ENCODE peak calls at places on chromosome 2, in five cellular contexts. One of them, this sample, is unnamed. For H3K27me3, the result is how much of the 10 kb centered on the place peaks cover.

GRCh38 chr2:42238644-42239288 is 69.6 kb downstream of the EML4 start:
- DNase-seq in right cardiac atrium: no peak
- DNase-seq in mesenchymal stem cell: peak
- DNase-seq in spleen: no peak
- DNase-seq in Peyer's patch: peak
- DNase-seq in this sample: no peak

GRCh38 chr2:231100990-231101389 is 23.9 kb downstream of the HTR2B start:
- DNase-seq in right cardiac atrium: no peak
- DNase-seq in mesenchymal stem cell: no peak
- DNase-seq in spleen: no peak
- DNase-seq in Peyer's patch: no peak
- DNase-seq in this sample: no peak

GRCh38 chr2:1755436-1756191 is 11.3 kb upstream of the PXDN start:
- DNase-seq in right cardiac atrium: no peak
- DNase-seq in mesenchymal stem cell: peak
- DNase-seq in spleen: peak
- DNase-seq in Peyer's patch: no peak
- DNase-seq in this sample: no peak

GRCh38 chr2:169361706-169362345 is 508 bp downstream of the LRP2 start:
- DNase-seq in right cardiac atrium: peak
- DNase-seq in mesenchymal stem cell: peak
- DNase-seq in spleen: peak
- DNase-seq in Peyer's patch: no peak
- DNase-seq in this sample: no peak

GRCh38 chr2:218217366-218218309 is 649 bp downstream of the ARPC2 start:
- DNase-seq in right cardiac atrium: peak
- DNase-seq in mesenchymal stem cell: peak
- DNase-seq in spleen: peak
- DNase-seq in Peyer's patch: peak
- DNase-seq in this sample: no peak

GRCh38 chr2:7950035-7950612 is 731.7 kb upstream of the ID2 start:
- DNase-seq in right cardiac atrium: no peak
- DNase-seq in mesenchymal stem cell: no peak
- DNase-seq in spleen: no peak
- DNase-seq in Peyer's patch: no peak
- DNase-seq in this sample: no peak

GRCh38 chr2:20172273-20173052 is 52.5 kb downstream of the SDC1 start:
- DNase-seq in right cardiac atrium: peak
- DNase-seq in mesenchymal stem cell: no peak
- DNase-seq in spleen: peak
- DNase-seq in Peyer's patch: no peak
- DNase-seq in this sample: no peak

GRCh38 chr2:146301287-146301686 is 1543.5 kb upstream of the ACVR2A start:
- DNase-seq in right cardiac atrium: no peak
- DNase-seq in mesenchymal stem cell: no peak
- DNase-seq in spleen: no peak
- DNase-seq in Peyer's patch: no peak
- DNase-seq in this sample: no peak

GRCh38 chr2:131120815-131121317 is 15.7 kb downstream of the PLEKHB2 start:
- DNase-seq in right cardiac atrium: no peak
- DNase-seq in mesenchymal stem cell: no peak
- DNase-seq in spleen: no peak
- DNase-seq in Peyer's patch: no peak
- DNase-seq in this sample: no peak

GRCh38 chr2:233434666-233435375 is 80.5 kb downstream of the DGKD start:
- DNase-seq in right cardiac atrium: no peak
- DNase-seq in mesenchymal stem cell: no peak
- DNase-seq in spleen: peak
- DNase-seq in Peyer's patch: no peak
- DNase-seq in this sample: no peak

GRCh38 chr2:44102790-44103642 is 65.7 kb upstream of the PPM1B start:
- DNase-seq in right cardiac atrium: no peak
- DNase-seq in mesenchymal stem cell: no peak
- DNase-seq in spleen: no peak
- DNase-seq in Peyer's patch: no peak
- DNase-seq in this sample: no peak

GRCh38 chr2:169509230-169509917 is at the start of gene KLHL41:
- DNase-seq in right cardiac atrium: no peak
- DNase-seq in mesenchymal stem cell: no peak
- DNase-seq in spleen: no peak
- DNase-seq in Peyer's patch: no peak
- DNase-seq in this sample: no peak

GRCh38 chr2:209640358-209640757 is 131.3 kb upstream of the UNC80 start:
- DNase-seq in right cardiac atrium: no peak
- DNase-seq in mesenchymal stem cell: no peak
- DNase-seq in spleen: no peak
- DNase-seq in Peyer's patch: no peak
- DNase-seq in this sample: no peak

GRCh38 chr2:205754924-205755321 is 72.6 kb downstream of the NRP2 start:
- DNase-seq in right cardiac atrium: no peak
- DNase-seq in mesenchymal stem cell: peak
- DNase-seq in spleen: no peak
- DNase-seq in Peyer's patch: no peak
- DNase-seq in this sample: no peak

GRCh38 chr2:151878655-151879563 is 50.7 kb upstream of the ARL5A start:
- DNase-seq in right cardiac atrium: no peak
- DNase-seq in mesenchymal stem cell: peak
- DNase-seq in spleen: no peak
- DNase-seq in Peyer's patch: no peak
- DNase-seq in this sample: no peak

GRCh38 chr2:176095421-176095820 is 2.9 kb downstream of the HOXD13 start:
- DNase-seq in right cardiac atrium: no peak
- DNase-seq in mesenchymal stem cell: no peak
- DNase-seq in spleen: no peak
- DNase-seq in Peyer's patch: no peak
- DNase-seq in this sample: no peak

GRCh38 chr2:176096986-176097819 is 2.4 kb upstream of the HOXD12 start:
- DNase-seq in right cardiac atrium: peak
- DNase-seq in mesenchymal stem cell: peak
- DNase-seq in spleen: peak
- DNase-seq in Peyer's patch: peak
- DNase-seq in this sample: no peak

GRCh38 chr2:176094307-176094706 is 1.8 kb downstream of the HOXD13 start:
- DNase-seq in right cardiac atrium: no peak
- DNase-seq in mesenchymal stem cell: no peak
- DNase-seq in spleen: no peak
- DNase-seq in Peyer's patch: no peak
- DNase-seq in this sample: no peak

GRCh38 chr2:176097820-176098365 is 1.7 kb upstream of the HOXD12 start:
- DNase-seq in right cardiac atrium: no peak
- DNase-seq in mesenchymal stem cell: no peak
- DNase-seq in spleen: no peak
- DNase-seq in Peyer's patch: no peak
- DNase-seq in this sample: no peak

GRCh38 chr2:176096243-176096985 is 3.2 kb upstream of the HOXD12 start:
- DNase-seq in right cardiac atrium: no peak
- DNase-seq in mesenchymal stem cell: peak
- DNase-seq in spleen: no peak
- DNase-seq in Peyer's patch: no peak
- DNase-seq in this sample: no peak
- H3K27ac ChIP-seq in right cardiac atrium: no peak
- H3K27ac ChIP-seq in mesenchymal stem cell: no peak
- H3K27ac ChIP-seq in spleen: no peak
- H3K27ac ChIP-seq in Peyer's patch: no peak
- H3K27ac ChIP-seq in this sample: no peak

DNA sequence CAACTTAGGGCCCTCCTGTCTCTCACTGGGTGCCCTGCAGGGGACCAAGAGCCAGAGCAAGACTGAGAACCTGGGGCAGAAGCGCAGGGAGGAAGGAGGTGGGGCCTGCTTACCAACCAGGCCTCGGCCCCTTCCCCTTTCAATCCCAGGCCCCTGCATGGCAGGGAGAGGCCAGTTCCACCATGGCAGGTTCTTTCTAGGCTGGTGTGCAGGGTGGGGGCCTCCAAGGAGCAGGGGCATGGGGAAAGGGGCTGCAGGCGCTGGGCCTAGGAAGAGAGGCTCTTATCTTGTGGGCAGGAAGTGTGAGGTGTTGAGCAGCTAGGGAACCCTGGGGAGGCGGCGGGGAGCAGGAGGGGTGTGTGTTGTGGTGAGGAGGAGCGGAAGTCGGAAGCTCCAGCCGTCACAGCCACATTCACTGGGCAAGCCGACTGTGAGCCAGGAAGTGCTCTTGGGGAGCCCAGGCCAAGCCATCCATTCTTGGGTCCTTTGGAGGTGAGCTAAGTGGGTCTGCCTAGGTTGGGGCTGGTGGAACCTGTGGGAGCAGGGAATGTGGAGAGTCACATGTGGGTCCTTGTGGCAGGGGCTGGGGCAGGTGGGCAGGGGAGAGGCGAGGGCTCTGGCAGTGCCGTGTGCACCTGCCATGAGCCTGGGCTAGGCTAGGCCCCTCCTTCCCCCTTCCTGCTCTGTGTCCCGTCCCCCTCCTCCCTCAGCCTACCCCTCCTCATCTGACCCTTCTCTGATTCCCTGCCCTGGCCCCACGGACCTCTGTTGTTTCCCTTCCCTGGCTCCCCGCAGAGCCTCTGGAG is at the start of gene PSD4:
- DNase-seq in right cardiac atrium: peak
- DNase-seq in mesenchymal stem cell: no peak
- DNase-seq in spleen: peak
- DNase-seq in Peyer's patch: peak
- DNase-seq in this sample: no peak
- H3K4me3 ChIP-seq in right cardiac atrium: no peak
- H3K4me3 ChIP-seq in mesenchymal stem cell: no peak
- H3K4me3 ChIP-seq in spleen: peak
- H3K4me3 ChIP-seq in Peyer's patch: peak
- H3K4me3 ChIP-seq in this sample: peak

GRCh38 chr2:200044453-200044852 is 89.1 kb downstream of the MAIP1 start:
- DNase-seq in right cardiac atrium: no peak
- DNase-seq in mesenchymal stem cell: no peak
- DNase-seq in spleen: no peak
- DNase-seq in Peyer's patch: no peak
- DNase-seq in this sample: no peak
- H3K27me3 ChIP-seq in right cardiac atrium: under half
- H3K27me3 ChIP-seq in mesenchymal stem cell: under half
- H3K27me3 ChIP-seq in spleen: under half
- H3K27me3 ChIP-seq in Peyer's patch: under half
- H3K27me3 ChIP-seq in this sample: under half

GRCh38 chr2:157789933-157790511 is 86.1 kb downstream of the ACVR1 start:
- DNase-seq in right cardiac atrium: peak
- DNase-seq in mesenchymal stem cell: peak
- DNase-seq in spleen: no peak
- DNase-seq in Peyer's patch: no peak
- DNase-seq in this sample: peak
- H3K27ac ChIP-seq in right cardiac atrium: peak
- H3K27ac ChIP-seq in mesenchymal stem cell: no peak
- H3K27ac ChIP-seq in spleen: no peak
- H3K27ac ChIP-seq in Peyer's patch: peak
- H3K27ac ChIP-seq in this sample: peak

DNA sequence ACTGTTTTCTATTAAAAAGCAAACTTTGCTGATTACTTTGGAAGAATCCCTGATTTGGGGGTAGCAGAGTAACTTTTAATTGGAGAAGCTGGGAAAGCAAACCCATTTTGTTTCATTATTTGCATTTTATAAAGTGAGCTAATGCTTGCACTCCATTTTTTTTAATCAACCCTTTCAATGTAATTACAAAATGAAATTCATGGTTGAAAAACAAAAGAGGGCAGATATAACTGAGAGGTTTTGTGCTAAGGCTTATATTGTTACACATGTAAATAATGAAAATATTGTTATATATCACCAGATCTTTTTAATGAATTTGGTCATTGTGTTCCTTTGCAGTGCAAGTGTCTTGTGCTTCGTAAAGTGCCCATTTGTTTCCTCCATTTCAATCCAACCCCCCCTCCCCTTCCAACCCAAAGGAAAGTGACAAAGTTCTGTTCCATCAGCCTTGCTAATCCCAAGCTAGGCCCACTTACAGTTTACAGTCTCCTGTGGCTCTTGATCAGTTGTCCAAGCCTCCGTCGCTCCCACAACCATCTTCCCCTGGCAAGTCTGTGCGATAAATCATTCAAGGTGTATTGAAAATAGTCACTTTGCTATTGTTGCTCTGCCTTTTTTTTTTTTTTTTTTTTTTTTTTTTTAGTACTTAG is 6.4 kb downstream of the POU3F3 start:
- DNase-seq in right cardiac atrium: no peak
- DNase-seq in mesenchymal stem cell: no peak
- DNase-seq in spleen: no peak
- DNase-seq in Peyer's patch: no peak
- DNase-seq in this sample: no peak
- H3K4me3 ChIP-seq in right cardiac atrium: no peak
- H3K4me3 ChIP-seq in mesenchymal stem cell: no peak
- H3K4me3 ChIP-seq in spleen: no peak
- H3K4me3 ChIP-seq in Peyer's patch: no peak
- H3K4me3 ChIP-seq in this sample: no peak

GRCh38 chr2:240799183-240799740 is 20.8 kb downstream of the KIF1A start:
- DNase-seq in right cardiac atrium: no peak
- DNase-seq in mesenchymal stem cell: no peak
- DNase-seq in spleen: no peak
- DNase-seq in Peyer's patch: no peak
- DNase-seq in this sample: no peak

GRCh38 chr2:240797914-240798313 is 22.1 kb downstream of the KIF1A start:
- DNase-seq in right cardiac atrium: no peak
- DNase-seq in mesenchymal stem cell: no peak
- DNase-seq in spleen: peak
- DNase-seq in Peyer's patch: no peak
- DNase-seq in this sample: no peak

GRCh38 chr2:240796543-240797499 is 23.2 kb downstream of the KIF1A start:
- DNase-seq in right cardiac atrium: no peak
- DNase-seq in mesenchymal stem cell: no peak
- DNase-seq in spleen: peak
- DNase-seq in Peyer's patch: no peak
- DNase-seq in this sample: no peak

GRCh38 chr2:240797500-240797895 is 22.5 kb downstream of the KIF1A start:
- DNase-seq in right cardiac atrium: no peak
- DNase-seq in mesenchymal stem cell: no peak
- DNase-seq in spleen: peak
- DNase-seq in Peyer's patch: no peak
- DNase-seq in this sample: no peak

GRCh38 chr2:240798327-240798905 is 21.6 kb downstream of the KIF1A start:
- DNase-seq in right cardiac atrium: no peak
- DNase-seq in mesenchymal stem cell: no peak
- DNase-seq in spleen: no peak
- DNase-seq in Peyer's patch: no peak
- DNase-seq in this sample: no peak
- H3K27me3 ChIP-seq in right cardiac atrium: under half
- H3K27me3 ChIP-seq in mesenchymal stem cell: under half
- H3K27me3 ChIP-seq in spleen: under half
- H3K27me3 ChIP-seq in Peyer's patch: under half
- H3K27me3 ChIP-seq in this sample: under half

GRCh38 chr2:215460682-215461081 is 24.8 kb upstream of the FN1 start:
- DNase-seq in right cardiac atrium: no peak
- DNase-seq in mesenchymal stem cell: peak
- DNase-seq in spleen: no peak
- DNase-seq in Peyer's patch: no peak
- DNase-seq in this sample: no peak
- H3K27ac ChIP-seq in right cardiac atrium: no peak
- H3K27ac ChIP-seq in mesenchymal stem cell: peak
- H3K27ac ChIP-seq in spleen: no peak
- H3K27ac ChIP-seq in Peyer's patch: no peak
- H3K27ac ChIP-seq in this sample: peak